ENCODE peak calls at places on chromosome 17, in ten cellular contexts. K is CD4-positive, alpha-beta memory T cell; N is endothelial cell of umbilical vein; E is CD8-positive, alpha-beta memory T cell; U is GM23248; P is esophagus muscularis mucosa; M is IMR-90; G is OCI-LY7; S is right atrium auricular region; V is Caco-2. A is an unnamed sample.
A peak's percentile ranks its signal among the peaks of the same experiment; 100 is the strongest.

GRCh38 chr17:77609553-77610517 is 348.7 kb upstream of the TNRC6C start:
- DNase-seq in K (peak; percentile 69), N (no peak), E (peak; percentile 23), U (peak; percentile 32), P (no peak), M (no peak), G (peak; percentile 82), S (no peak), V (no peak), A (no peak)

GRCh38 chr17:44385287-44386181 is 3.9 kb downstream of the ITGA2B start:
- DNase-seq in K (peak; percentile 76), N (peak; percentile 79), E (peak; percentile 75), U (peak; percentile 73), P (peak; percentile 96), M (peak; percentile 55), G (peak; percentile 47), S (peak; percentile 75), V (peak; percentile 94), A (peak; percentile 58)

GRCh38 chr17:65000798-65001197 is 55.7 kb downstream of the GNA13 start:
- DNase-seq in K (no peak), N (no peak), E (no peak), U (no peak), P (no peak), M (no peak), G (no peak), S (no peak), V (no peak), A (no peak)

GRCh38 chr17:1038459-1039118 is 41.7 kb downstream of the TIMM22 start:
- DNase-seq in K (no peak), N (no peak), E (no peak), U (no peak), P (no peak), M (no peak), G (no peak), S (no peak), V (no peak), A (no peak)

GRCh38 chr17:7133424-7133823 is 18.8 kb upstream of the ASGR2 start:
- DNase-seq in K (peak; percentile 28), N (peak; percentile 27), E (peak; percentile 14), U (peak; percentile 24), P (no peak), M (no peak), G (peak; percentile 46), S (no peak), V (no peak), A (no peak)

GRCh38 chr17:63702616-63703015 is 2.7 kb upstream of the LIMD2 start:
- DNase-seq in K (no peak), N (no peak), E (no peak), U (no peak), P (no peak), M (no peak), G (no peak), S (no peak), V (no peak), A (no peak)

GRCh38 chr17:44323359-44324091 is 1.1 kb downstream of the SLC25A39 start:
- DNase-seq in K (no peak), N (no peak), E (no peak), U (no peak), P (no peak), M (no peak), G (no peak), S (no peak), V (no peak), A (no peak)

GRCh38 chr17:50767030-50767429 is 288 bp downstream of the ANKRD40CL start:
- DNase-seq in K (no peak), N (no peak), E (no peak), U (no peak), P (peak; percentile 72), M (no peak), G (no peak), S (no peak), V (no peak), A (no peak)

GRCh38 chr17:10380631-10381408 is 8.0 kb upstream of the MYH13 start:
- DNase-seq in K (no peak), N (no peak), E (no peak), U (peak; percentile 40), P (peak; percentile 55), M (peak; percentile 37), G (no peak), S (no peak), V (no peak), A (no peak)

GRCh38 chr17:7046127-7046724 is 2.3 kb upstream of the SLC16A11 start:
- DNase-seq in K (no peak), N (no peak), E (peak; percentile 25), U (peak; percentile 27), P (no peak), M (no peak), G (no peak), S (no peak), V (peak; percentile 85), A (peak; percentile 91)

GRCh38 chr17:7839890-7840260 is 5.9 kb downstream of the KDM6B start:
- DNase-seq in K (no peak), N (no peak), E (no peak), U (peak; percentile 63), P (no peak), M (peak; percentile 55), G (peak; percentile 91), S (no peak), V (no peak), A (no peak)

GRCh38 chr17:28985950-28986713 is 19.7 kb downstream of the SEZ6 start:
- DNase-seq in K (no peak), N (no peak), E (no peak), U (no peak), P (no peak), M (no peak), G (no peak), S (no peak), V (no peak), A (no peak)

GRCh38 chr17:54405826-54406225 is 494.8 kb upstream of the TOM1L1 start:
- DNase-seq in K (no peak), N (no peak), E (no peak), U (no peak), P (no peak), M (no peak), G (no peak), S (no peak), V (no peak), A (peak; percentile 50)

GRCh38 chr17:61422116-61422799 is 22.6 kb downstream of the TBX2 start:
- DNase-seq in K (no peak), N (no peak), E (no peak), U (no peak), P (peak; percentile 70), M (no peak), G (no peak), S (no peak), V (no peak), A (peak; percentile 41)

GRCh38 chr17:13575922-13576419 is 25.8 kb downstream of the HS3ST3A1 start:
- DNase-seq in K (no peak), N (no peak), E (no peak), U (no peak), P (no peak), M (peak; percentile 80), G (no peak), S (no peak), V (no peak), A (no peak)

GRCh38 chr17:68906638-68907037 is 48.6 kb downstream of the ABCA8 start:
- DNase-seq in K (no peak), N (no peak), E (no peak), U (peak; percentile 26), P (no peak), M (peak; percentile 21), G (peak; percentile 19), S (no peak), V (peak; percentile 11), A (peak; percentile 24)

GRCh38 chr17:32319548-32319905 is 22.4 kb downstream of the C17orf75 start:
- DNase-seq in K (peak; percentile 55), N (peak; percentile 57), E (peak; percentile 66), U (peak; percentile 72), P (no peak), M (peak; percentile 41), G (peak; percentile 82), S (peak; percentile 73), V (peak; percentile 90), A (peak; percentile 32)

GRCh38 chr17:8925141-8925540 is 40.4 kb downstream of the PIK3R5 start:
- DNase-seq in K (no peak), N (no peak), E (no peak), U (no peak), P (no peak), M (no peak), G (no peak), S (no peak), V (no peak), A (no peak)

DNA sequence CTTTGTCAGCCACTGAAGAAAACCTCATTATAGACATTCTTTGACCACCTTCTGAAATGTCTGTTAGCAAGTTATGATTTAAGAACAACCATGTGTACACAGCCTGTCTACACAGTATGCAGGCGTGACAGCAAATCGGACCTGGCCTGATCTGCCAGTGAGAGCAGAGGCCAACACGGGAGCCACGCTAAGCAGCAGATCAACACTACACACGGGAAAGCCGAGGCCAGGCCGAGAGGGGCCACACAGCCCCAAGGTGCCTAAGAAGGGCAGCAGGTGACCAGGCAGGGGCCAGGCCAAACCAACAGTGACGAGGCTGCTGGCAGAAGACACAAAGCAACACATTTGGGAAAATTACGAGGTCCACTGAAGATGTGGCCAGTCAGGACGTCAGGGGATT is 16.3 kb upstream of the FAAP100 start:
- DNase-seq in K (no peak), N (no peak), E (no peak), U (no peak), P (no peak), M (no peak), G (no peak), S (no peak), V (no peak), A (no peak)
- H3K36me3 ChIP-seq in K (peaks cover 77% of the 10 kb centered on the region), N (peaks cover 28% of the 10 kb centered on the region), E (peaks cover 56% of the 10 kb centered on the region), U (peaks cover 26% of the 10 kb centered on the region), P (peaks cover 72% of the 10 kb centered on the region), M (peaks cover 54% of the 10 kb centered on the region), G (peaks cover 89% of the 10 kb centered on the region), S (peaks cover 69% of the 10 kb centered on the region), V (peaks cover 5% of the 10 kb centered on the region), A (peaks cover 27% of the 10 kb centered on the region)

DNA sequence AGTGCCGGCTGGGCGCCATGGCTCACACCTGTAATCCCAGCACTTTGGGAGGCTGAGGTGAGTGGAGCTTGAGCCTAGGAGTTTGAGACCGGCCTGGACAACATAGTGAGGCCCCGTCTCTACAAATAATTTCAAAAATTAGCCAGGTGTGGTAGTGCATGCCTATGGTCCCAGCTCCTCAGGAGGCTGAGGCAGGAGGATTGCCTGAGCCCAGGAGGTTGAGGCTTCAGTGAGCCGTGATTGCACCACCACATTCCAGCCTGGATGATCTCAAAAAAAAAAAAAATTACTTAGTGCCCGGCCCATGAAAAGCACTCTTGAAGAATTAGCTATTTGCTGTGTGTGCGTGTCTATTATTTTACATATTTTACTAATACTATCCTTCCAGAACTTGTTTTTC is 9.6 kb downstream of the GPRC5C start:
- DNase-seq in K (no peak), N (no peak), E (no peak), U (no peak), P (no peak), M (no peak), G (no peak), S (no peak), V (no peak), A (no peak)
- H3K36me3 ChIP-seq in K (no peaks in the 10 kb centered on the region), N (no peaks in the 10 kb centered on the region), E (no peaks in the 10 kb centered on the region), U (no peaks in the 10 kb centered on the region), P (peaks cover 11% of the 10 kb centered on the region), M (no peaks in the 10 kb centered on the region), G (no peaks in the 10 kb centered on the region), S (peaks cover 8% of the 10 kb centered on the region), V (peaks cover 8% of the 10 kb centered on the region), A (peaks cover 13% of the 10 kb centered on the region)

GRCh38 chr17:75650874-75651273 is 16.1 kb downstream of the RECQL5 start:
- DNase-seq in K (no peak), N (no peak), E (no peak), U (no peak), P (no peak), M (no peak), G (no peak), S (no peak), V (no peak), A (no peak)
- H3K36me3 ChIP-seq in K (peaks cover 21% of the 10 kb centered on the region), N (peaks cover 8% of the 10 kb centered on the region), E (peaks cover 8% of the 10 kb centered on the region), U (peaks cover 4% of the 10 kb centered on the region), P (peaks cover 67% of the 10 kb centered on the region), M (peaks cover 38% of the 10 kb centered on the region), G (peaks cover 78% of the 10 kb centered on the region), S (peaks cover 13% of the 10 kb centered on the region), V (no peaks in the 10 kb centered on the region), A (peaks cover 14% of the 10 kb centered on the region)

GRCh38 chr17:82394296-82394695 is 22.7 kb downstream of the UTS2R start:
- DNase-seq in K (no peak), N (no peak), E (no peak), U (no peak), P (no peak), M (no peak), G (no peak), S (no peak), V (no peak), A (no peak)
- H3K36me3 ChIP-seq in K (no peaks in the 10 kb centered on the region), N (no peaks in the 10 kb centered on the region), E (no peaks in the 10 kb centered on the region), U (no peaks in the 10 kb centered on the region), P (peaks cover 45% of the 10 kb centered on the region), M (peaks cover 10% of the 10 kb centered on the region), G (peaks cover 8% of the 10 kb centered on the region), S (no peaks in the 10 kb centered on the region), V (peaks cover 1% of the 10 kb centered on the region), A (peaks cover 3% of the 10 kb centered on the region)

A was measured in bronchial epithelial cell.